ENCODE peak calls at places on chromosomes 11 and 22, in nine cellular contexts. Q is adrenal gland, T is IMR-90, J is right lobe of liver, Y is body of pancreas, E is HCT116, Z is H1, K is tibial nerve, V is ovary. F is an unnamed sample. For H3K4me1, the result is how much of the 10 kb centered on the place peaks cover.

GRCh38 chr22:37920131-37920530 is 14.0 kb downstream of the MICALL1 start:
- DNase-seq in E (no peak), K (no peak), Y (no peak), Z (no peak), J (no peak), V (no peak), Q (no peak), T (no peak), F (no peak)

GRCh38 chr22:50604623-50605348 is 4.2 kb downstream of the MAPK8IP2 start:
- DNase-seq in Y (no peak), V (no peak), J (no peak), Q (no peak), K (no peak), T (no peak), Z (no peak), E (no peak), F (no peak)

GRCh38 chr22:30770716-30771115 is 76.0 kb downstream of the OSBP2 start:
- DNase-seq in J (no peak), Z (no peak), Q (no peak), Y (no peak), K (no peak), T (no peak), E (no peak), V (no peak), F (no peak)

GRCh38 chr22:22460635-22461034 is 47.9 kb downstream of the ZNF280B start:
- DNase-seq in V (no peak), Q (no peak), T (no peak), E (peak), Z (no peak), J (no peak), K (no peak), Y (no peak), F (no peak)

GRCh38 chr11:7436657-7437056 is 48.6 kb upstream of the OLFML1 start:
- DNase-seq in T (no peak), E (no peak), K (peak), V (no peak), J (no peak), Q (no peak), Y (no peak), Z (no peak), F (no peak)

GRCh38 chr11:11065396-11065795 is 207.5 kb upstream of the ZBED5 start:
- DNase-seq in E (no peak), K (no peak), Z (no peak), Q (no peak), V (no peak), T (no peak), Y (no peak), J (no peak), F (peak)

GRCh38 chr11:77080643-77081210 is 14.0 kb downstream of the CAPN5 start:
- DNase-seq in E (no peak), Q (peak), V (no peak), T (peak), Y (peak), J (peak), Z (no peak), K (no peak), F (no peak)

GRCh38 chr11:48034926-48035876 is 54.8 kb downstream of the PTPRJ start:
- DNase-seq in T (no peak), Z (no peak), V (no peak), E (no peak), K (peak), Y (peak), Q (peak), J (no peak), F (no peak)

GRCh38 chr11:64870176-64870892 is 8.1 kb downstream of the EHD1 start:
- DNase-seq in V (no peak), J (no peak), Y (no peak), K (no peak), E (no peak), T (peak), Q (no peak), Z (no peak), F (no peak)

DNA sequence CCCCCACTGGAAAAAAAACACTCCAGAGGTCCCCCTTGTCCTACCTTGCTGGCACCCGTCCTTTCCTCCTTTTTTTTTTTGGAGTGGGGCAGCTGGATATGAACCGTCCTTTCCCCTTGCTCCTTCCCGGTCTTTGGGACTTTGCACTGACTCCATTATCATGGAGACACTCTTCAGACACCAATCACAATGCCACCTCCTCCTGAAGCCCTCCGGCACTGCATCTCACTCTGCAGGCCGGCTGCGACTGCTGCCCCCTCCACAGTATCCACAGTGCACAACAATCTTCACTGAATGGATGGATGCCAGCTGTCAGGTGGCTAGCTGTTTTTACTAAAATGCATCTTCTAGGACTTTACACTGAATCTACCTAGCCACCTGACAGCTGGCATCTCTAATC is 12.7 kb upstream of the RGL4 start:
- DNase-seq in K (no peak), Z (no peak), Y (peak), V (no peak), T (no peak), E (no peak), Q (no peak), J (no peak), F (no peak)
- TF ChIP-seq POLR2A in K (no peak), Z (no peak), Y (no peak), V (no peak), T (no peak), E (no peak), Q (no peak), J (no peak), F (no peak)

GRCh38 chr11:35045219-35045819 is 93.7 kb upstream of the CD44 start:
- DNase-seq in Y (peak), K (no peak), T (no peak), J (no peak), V (no peak), Q (no peak), E (no peak), Z (no peak), F (no peak)
- H3K4me1 ChIP-seq in Y (under half), K (under half), T (under half), J (under half), V (under half), Q (under half), E (under half), Z (under half), F (under half)

GRCh38 chr11:9104581-9104980 is 13.2 kb upstream of the SCUBE2 start:
- DNase-seq in K (no peak), V (no peak), Y (no peak), J (no peak), Q (no peak), E (no peak), Z (no peak), T (no peak), F (no peak)
- H3K27ac ChIP-seq in K (no peak), V (no peak), Y (no peak), J (no peak), Q (no peak), E (no peak), Z (no peak), T (no peak), F (no peak)

DNA sequence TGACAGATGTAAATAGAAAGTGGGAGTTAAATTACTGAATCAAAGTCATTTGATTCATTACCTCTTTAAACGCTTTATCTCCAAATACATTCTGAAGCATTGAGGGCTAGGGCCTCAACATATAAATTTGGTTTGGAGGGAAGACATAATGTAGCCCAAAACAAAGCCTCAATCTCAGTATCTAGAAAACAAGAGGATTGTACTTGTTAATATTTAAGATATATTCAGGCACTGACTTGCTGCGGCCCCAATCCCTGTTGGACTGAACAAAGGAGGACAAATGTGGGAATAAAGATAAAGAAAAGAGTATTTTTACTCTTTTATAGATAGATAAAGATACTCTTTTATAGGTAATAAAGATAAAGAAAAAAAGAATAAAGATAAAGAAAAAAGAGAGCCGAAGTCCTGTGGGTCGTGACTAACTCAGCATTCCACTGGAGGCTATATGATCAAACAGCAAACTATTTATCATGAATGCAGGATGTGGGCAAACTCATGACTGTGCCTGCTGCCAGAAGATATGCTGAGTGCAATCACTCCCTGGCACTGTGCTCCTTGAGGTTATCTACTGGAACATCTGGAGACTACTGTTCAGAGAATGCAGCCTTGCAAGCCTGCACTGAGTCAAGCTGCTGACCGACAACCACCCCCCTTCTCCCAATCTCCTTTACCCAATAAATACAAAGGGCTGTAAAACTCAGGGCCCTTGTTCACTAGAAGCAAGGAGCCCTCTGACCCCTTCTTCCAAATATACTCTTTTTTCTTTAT is 6.9 kb downstream of the OR10V1 start:
- DNase-seq in V (no peak), T (peak), Q (no peak), Z (no peak), Y (no peak), E (peak), J (no peak), K (no peak), F (no peak)
- TF ChIP-seq POLR2A in V (no peak), T (no peak), Q (no peak), Z (no peak), Y (no peak), E (no peak), J (no peak), K (no peak), F (no peak)

DNA sequence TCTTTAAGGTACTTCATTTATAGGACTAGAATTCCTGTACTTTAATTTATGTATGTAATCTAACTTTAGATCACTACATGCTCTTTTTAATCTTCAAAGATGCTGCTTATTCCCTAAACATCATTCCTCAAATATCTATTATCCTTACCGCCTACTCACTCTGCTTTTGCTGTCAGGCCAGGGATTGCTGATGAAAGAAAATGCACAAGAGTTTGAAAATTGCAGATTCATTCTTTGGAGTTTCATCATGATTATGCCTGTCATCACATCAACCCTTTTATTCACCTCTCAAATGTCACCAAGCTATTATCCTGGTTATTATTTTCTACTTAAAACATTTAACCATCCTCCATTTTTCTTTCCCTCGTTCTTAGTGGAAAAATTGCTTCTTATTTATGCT is 802.7 kb downstream of the METTL15 start:
- DNase-seq in Z (no peak), K (no peak), V (no peak), T (peak), Q (no peak), J (no peak), Y (no peak), E (no peak), F (no peak)
- H3K4me1 ChIP-seq in Z (under half), K (under half), V (under half), T (under half), Q (under half), J (under half), Y (under half), E (under half), F (under half)

GRCh38 chr11:73384127-73384441 is 7.9 kb downstream of the RELT start:
- DNase-seq in Q (no peak), V (no peak), J (no peak), K (no peak), T (no peak), Z (no peak), E (no peak), Y (no peak), F (no peak)
- H3K27ac ChIP-seq in Q (no peak), V (no peak), J (peak), K (no peak), T (no peak), Z (no peak), E (no peak), Y (no peak), F (no peak)

DNA sequence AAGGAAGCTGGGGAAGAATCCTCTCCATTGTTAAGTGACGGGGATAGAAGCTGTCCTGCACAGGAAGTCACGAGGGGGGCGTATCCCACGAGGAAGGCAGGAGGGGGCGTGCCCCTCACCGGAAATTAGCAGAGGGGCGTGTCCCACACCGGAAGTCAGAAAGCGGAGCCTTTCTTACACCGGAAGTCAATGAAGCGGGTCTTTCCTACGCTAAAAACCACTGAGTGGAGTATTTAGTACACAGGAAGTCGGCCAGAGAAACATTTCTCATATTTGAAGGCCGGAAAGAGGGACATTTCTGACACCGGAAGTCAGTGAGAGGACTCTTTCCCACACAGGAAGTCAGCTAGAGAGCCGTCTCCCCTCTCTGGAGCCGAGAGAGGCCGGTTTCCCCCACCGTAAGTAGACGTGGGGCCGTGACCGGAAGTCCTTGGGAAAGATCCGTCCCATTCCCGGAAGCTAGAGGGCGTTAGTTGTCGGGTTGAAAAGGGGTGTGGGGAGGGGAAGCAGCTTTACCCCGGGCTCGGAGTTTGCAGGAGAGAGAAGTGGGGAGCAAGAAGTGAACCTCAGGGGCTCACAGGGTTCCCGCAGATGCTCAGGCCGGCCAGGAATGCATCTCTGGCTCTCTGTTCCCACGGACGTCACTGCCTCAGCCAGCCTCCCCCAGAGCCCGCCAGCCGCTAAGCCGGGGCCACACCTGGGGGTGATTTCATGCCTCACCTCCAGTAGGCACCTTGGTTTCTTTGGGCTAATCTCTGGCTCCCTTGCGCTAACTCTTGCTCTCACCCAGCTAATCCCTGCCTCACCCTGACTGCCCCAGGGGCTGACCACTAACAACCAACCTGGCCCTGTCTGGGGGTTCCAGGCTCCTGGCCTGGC is 15.4 kb downstream of the MIAT start:
- DNase-seq in E (peak), V (peak), J (peak), Y (peak), T (peak), Q (peak), Z (peak), K (peak), F (peak)
- TF ChIP-seq POLR2A in E (peak), V (peak), J (peak), Y (no peak), T (peak), Q (peak), Z (peak), K (no peak), F (no peak)